ENCODE peak calls at places on chromosomes 6 and 20, in eight cellular contexts. F, H, O, B, T, Z, M and N are unnamed samples.

GRCh38 chr6:20991910-20992309 is 457.7 kb downstream of the CDKAL1 start:
- DNase-seq in F (no peak), Z (no peak), T (no peak), H (no peak), M (no peak), B (no peak), O (no peak), N (no peak)

GRCh38 chr6:20403766-20404640 is 2.3 kb downstream of the E2F3 start:
- DNase-seq in H (peak; percentile 50), F (no peak), O (peak; percentile 55), Z (peak; percentile 52), T (no peak), B (no peak), M (peak; percentile 16), N (peak; percentile 23)

GRCh38 chr20:12166053-12166717 is 248.5 kb downstream of the BTBD3 start:
- DNase-seq in T (no peak), B (no peak), M (no peak), H (peak; percentile 13), Z (no peak), F (peak; percentile 21), O (no peak), N (no peak)

GRCh38 chr6:4805553-4806307 is 29.5 kb downstream of the CDYL start:
- DNase-seq in Z (peak; percentile 52), T (peak; percentile 71), F (no peak), M (peak; percentile 62), O (no peak), B (no peak), H (peak; percentile 35), N (peak; percentile 51)

GRCh38 chr6:43786664-43787329 is 16.8 kb downstream of the VEGFA start:
- DNase-seq in F (no peak), T (no peak), H (no peak), Z (no peak), O (no peak), B (no peak), M (no peak), N (no peak)

GRCh38 chr6:63910863-63911665 is 275.5 kb downstream of the PHF3 start:
- DNase-seq in H (no peak), F (no peak), T (no peak), Z (no peak), O (no peak), M (no peak), B (no peak), N (no peak)

GRCh38 chr6:84027340-84028183 is 6.0 kb upstream of the MRAP2 start:
- DNase-seq in O (no peak), Z (peak; percentile 16), M (peak; percentile 5), B (no peak), F (peak; percentile 69), H (peak; percentile 70), T (peak; percentile 11), N (peak; percentile 96)

GRCh38 chr6:141077355-141078333 is 1055.1 kb upstream of the GJE1 start:
- DNase-seq in T (no peak), B (no peak), Z (peak; percentile 67), F (no peak), M (peak; percentile 1), H (peak; percentile 9), O (no peak), N (no peak)

GRCh38 chr20:219290-220115 is 7.6 kb upstream of the DEFB129 start:
- DNase-seq in Z (peak; percentile 40), M (peak; percentile 51), F (no peak), H (peak; percentile 56), O (no peak), T (peak; percentile 45), B (no peak), N (peak; percentile 16)

GRCh38 chr6:141726158-141726557 is 406.6 kb upstream of the GJE1 start:
- DNase-seq in T (no peak), M (no peak), Z (no peak), O (no peak), H (no peak), B (no peak), F (no peak), N (no peak)

GRCh38 chr20:31704225-31705119 is 18.2 kb downstream of the BCL2L1 start:
- DNase-seq in F (peak; percentile 92), T (no peak), B (no peak), M (peak; percentile 75), Z (peak; percentile 93), H (peak; percentile 97), O (no peak), N (no peak)